ENCODE peak calls at places on chromosomes 12 and 14, in four cellular contexts. One of them, this sample, is unnamed.

GRCh38 chr14:36503771-36504741 is 16.0 kb downstream of the NKX2-1 start:
- DNase-seq in fibroblast of pulmonary artery: no peak
- DNase-seq in mesothelial cell of epicardium: no peak
- DNase-seq in left lung: no peak
- DNase-seq in this sample: no peak

GRCh38 chr14:63922696-63923421 is 70.1 kb downstream of the SYNE2 start:
- DNase-seq in fibroblast of pulmonary artery: peak; percentile 95
- DNase-seq in mesothelial cell of epicardium: no peak
- DNase-seq in left lung: peak; percentile 52
- DNase-seq in this sample: no peak

GRCh38 chr14:103633391-103633790 is 4.4 kb downstream of the KLC1 start:
- DNase-seq in fibroblast of pulmonary artery: no peak
- DNase-seq in mesothelial cell of epicardium: no peak
- DNase-seq in left lung: no peak
- DNase-seq in this sample: no peak

GRCh38 chr12:107468182-107468581 is 217.4 kb upstream of the PWP1 start:
- DNase-seq in fibroblast of pulmonary artery: no peak
- DNase-seq in mesothelial cell of epicardium: no peak
- DNase-seq in left lung: no peak
- DNase-seq in this sample: no peak

GRCh38 chr12:114018669-114019068 is 52.5 kb upstream of the RBM19 start:
- DNase-seq in fibroblast of pulmonary artery: peak; percentile 10
- DNase-seq in mesothelial cell of epicardium: no peak
- DNase-seq in left lung: no peak
- DNase-seq in this sample: no peak

GRCh38 chr12:70365398-70365647 is 767 bp upstream of the KCNMB4 start:
- DNase-seq in fibroblast of pulmonary artery: no peak
- DNase-seq in mesothelial cell of epicardium: no peak
- DNase-seq in left lung: no peak
- DNase-seq in this sample: no peak

GRCh38 chr14:77071938-77072388 is 26.1 kb upstream of the CIPC start:
- DNase-seq in fibroblast of pulmonary artery: no peak
- DNase-seq in mesothelial cell of epicardium: no peak
- DNase-seq in left lung: no peak
- DNase-seq in this sample: no peak

GRCh38 chr12:111881712-111882111 is 39.7 kb downstream of the MAPKAPK5 start:
- DNase-seq in fibroblast of pulmonary artery: no peak
- DNase-seq in mesothelial cell of epicardium: no peak
- DNase-seq in left lung: no peak
- DNase-seq in this sample: no peak

GRCh38 chr14:75906680-75907280 is 75.0 kb downstream of the TGFB3 start:
- DNase-seq in fibroblast of pulmonary artery: peak; percentile 79
- DNase-seq in mesothelial cell of epicardium: peak; percentile 56
- DNase-seq in left lung: peak; percentile 58
- DNase-seq in this sample: peak; percentile 32

GRCh38 chr12:76883826-76884225 is 5.0 kb upstream of the CSRP2 start:
- DNase-seq in fibroblast of pulmonary artery: peak; percentile 92
- DNase-seq in mesothelial cell of epicardium: no peak
- DNase-seq in left lung: peak; percentile 36
- DNase-seq in this sample: no peak

GRCh38 chr14:104553166-104554087 is 26.1 kb upstream of the C14orf180 start:
- DNase-seq in fibroblast of pulmonary artery: no peak
- DNase-seq in mesothelial cell of epicardium: peak; percentile 12
- DNase-seq in left lung: peak; percentile 21
- DNase-seq in this sample: no peak

GRCh38 chr14:89660183-89660582 is 243.2 kb upstream of the FOXN3 start:
- DNase-seq in fibroblast of pulmonary artery: peak; percentile 80
- DNase-seq in mesothelial cell of epicardium: no peak
- DNase-seq in left lung: no peak
- DNase-seq in this sample: no peak

GRCh38 chr12:89730060-89730459 is 21.4 kb upstream of the ATP2B1 start:
- DNase-seq in fibroblast of pulmonary artery: no peak
- DNase-seq in mesothelial cell of epicardium: no peak
- DNase-seq in left lung: no peak
- DNase-seq in this sample: no peak

GRCh38 chr14:68694516-68695235 is 98.2 kb downstream of the ZFP36L1 start:
- DNase-seq in fibroblast of pulmonary artery: peak; percentile 85
- DNase-seq in mesothelial cell of epicardium: no peak
- DNase-seq in left lung: peak; percentile 61
- DNase-seq in this sample: no peak

GRCh38 chr14:54503476-54503875 is 6.2 kb upstream of the CGRRF1 start:
- DNase-seq in fibroblast of pulmonary artery: peak; percentile 69
- DNase-seq in mesothelial cell of epicardium: no peak
- DNase-seq in left lung: no peak
- DNase-seq in this sample: no peak

GRCh38 chr12:120445911-120446909 is at the start of the genes GATC and TRIAP1:
- DNase-seq in fibroblast of pulmonary artery: peak; percentile 75
- DNase-seq in mesothelial cell of epicardium: peak; percentile 74
- DNase-seq in left lung: peak; percentile 86
- DNase-seq in this sample: peak; percentile 91

GRCh38 chr12:51813931-51814310 is 34.6 kb downstream of the FIGNL2 start:
- DNase-seq in fibroblast of pulmonary artery: no peak
- DNase-seq in mesothelial cell of epicardium: no peak
- DNase-seq in left lung: no peak
- DNase-seq in this sample: no peak

DNA sequence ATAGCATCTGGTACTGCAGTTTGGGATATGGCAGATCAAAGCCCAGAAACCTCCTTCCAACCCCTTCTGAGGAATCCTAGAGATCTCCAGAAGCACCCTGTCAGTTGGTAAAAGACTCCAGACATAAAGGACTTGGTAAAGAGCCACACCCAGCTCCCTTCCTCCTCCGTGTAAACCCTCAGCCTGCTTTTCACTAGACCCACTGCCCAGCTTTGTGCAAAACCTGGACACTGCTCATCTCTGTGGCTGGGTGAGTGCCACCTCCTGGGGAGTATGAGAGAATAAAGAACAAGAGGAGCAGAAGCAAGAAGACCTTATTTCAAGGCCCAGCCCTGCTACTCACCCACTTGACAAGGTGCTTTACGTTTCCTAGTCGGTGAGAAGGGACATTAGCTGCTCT is 33.0 kb downstream of the ANO2 start:
- DNase-seq in fibroblast of pulmonary artery: no peak
- DNase-seq in mesothelial cell of epicardium: no peak
- DNase-seq in left lung: no peak
- DNase-seq in this sample: no peak
- TF ChIP-seq CTCF in fibroblast of pulmonary artery: no peak
- TF ChIP-seq CTCF in mesothelial cell of epicardium: no peak
- TF ChIP-seq CTCF in left lung: no peak
- TF ChIP-seq CTCF in this sample: no peak

GRCh38 chr12:29662737-29663323 is 120.9 kb downstream of the TMTC1 start:
- DNase-seq in fibroblast of pulmonary artery: no peak
- DNase-seq in mesothelial cell of epicardium: no peak
- DNase-seq in left lung: no peak
- DNase-seq in this sample: no peak
- TF ChIP-seq CTCF in fibroblast of pulmonary artery: no peak
- TF ChIP-seq CTCF in mesothelial cell of epicardium: no peak
- TF ChIP-seq CTCF in left lung: no peak
- TF ChIP-seq CTCF in this sample: no peak

DNA sequence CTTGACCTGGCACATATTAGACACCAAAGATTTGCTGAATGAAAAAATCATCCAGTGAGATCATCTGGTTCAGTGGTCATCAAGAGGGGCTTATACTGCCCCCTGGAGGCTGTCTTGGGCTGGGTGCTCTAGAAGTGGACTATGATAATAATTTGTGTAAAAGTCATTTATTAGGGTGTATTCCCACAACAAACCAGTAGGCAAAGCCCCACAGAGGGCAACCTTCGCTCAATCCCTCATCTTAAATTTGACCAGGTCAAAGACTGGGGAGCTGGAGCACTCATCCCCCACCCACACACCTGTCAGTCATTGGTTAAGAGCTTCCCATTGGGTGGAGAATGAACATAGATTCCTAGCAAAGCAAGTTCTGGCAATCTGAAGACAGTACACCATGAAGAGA is 20.0 kb upstream of the FICD start:
- DNase-seq in fibroblast of pulmonary artery: peak; percentile 36
- DNase-seq in mesothelial cell of epicardium: no peak
- DNase-seq in left lung: no peak
- DNase-seq in this sample: peak; percentile 41
- TF ChIP-seq CTCF in fibroblast of pulmonary artery: peak; percentile 57
- TF ChIP-seq CTCF in mesothelial cell of epicardium: peak; percentile 48
- TF ChIP-seq CTCF in left lung: peak; percentile 31
- TF ChIP-seq CTCF in this sample: peak; percentile 74

GRCh38 chr12:124556896-124557501 is 10.4 kb downstream of the NCOR2 start:
- DNase-seq in fibroblast of pulmonary artery: no peak
- DNase-seq in mesothelial cell of epicardium: no peak
- DNase-seq in left lung: peak; percentile 31
- DNase-seq in this sample: no peak
- TF ChIP-seq CTCF in fibroblast of pulmonary artery: no peak
- TF ChIP-seq CTCF in mesothelial cell of epicardium: no peak
- TF ChIP-seq CTCF in left lung: no peak
- TF ChIP-seq CTCF in this sample: no peak

DNA sequence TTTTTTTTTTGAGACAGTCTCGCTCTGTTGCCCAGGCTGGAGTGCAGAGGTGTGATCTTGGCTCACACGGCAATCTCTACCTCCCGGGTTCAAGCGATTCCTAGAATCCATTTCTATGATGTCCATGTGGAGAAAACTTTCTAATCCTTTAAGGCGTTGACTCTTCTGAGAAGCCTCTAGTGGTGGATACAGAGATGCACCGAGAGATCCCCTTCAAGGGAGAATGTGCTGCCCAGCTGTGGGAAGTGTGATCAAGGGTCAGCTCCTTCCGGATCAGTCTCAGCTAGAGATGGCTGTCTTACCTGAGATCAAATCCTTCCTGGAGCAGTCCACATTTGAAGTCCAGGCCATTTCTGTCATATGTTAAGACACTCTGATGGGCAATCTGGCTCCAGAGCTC is 92.7 kb upstream of the HECTD1 start:
- DNase-seq in fibroblast of pulmonary artery: no peak
- DNase-seq in mesothelial cell of epicardium: no peak
- DNase-seq in left lung: no peak
- DNase-seq in this sample: no peak
- TF ChIP-seq CTCF in fibroblast of pulmonary artery: peak; percentile 13
- TF ChIP-seq CTCF in mesothelial cell of epicardium: no peak
- TF ChIP-seq CTCF in left lung: no peak
- TF ChIP-seq CTCF in this sample: no peak

GRCh38 chr12:123805119-123805518 is 43.0 kb downstream of the DNAH10 start:
- DNase-seq in fibroblast of pulmonary artery: no peak
- DNase-seq in mesothelial cell of epicardium: no peak
- DNase-seq in left lung: no peak
- DNase-seq in this sample: no peak

GRCh38 chr12:123807002-123807401 is 44.9 kb downstream of the DNAH10 start:
- DNase-seq in fibroblast of pulmonary artery: no peak
- DNase-seq in mesothelial cell of epicardium: no peak
- DNase-seq in left lung: no peak
- DNase-seq in this sample: no peak

GRCh38 chr12:123798518-123798917 is 36.4 kb downstream of the DNAH10 start:
- DNase-seq in fibroblast of pulmonary artery: no peak
- DNase-seq in mesothelial cell of epicardium: no peak
- DNase-seq in left lung: no peak
- DNase-seq in this sample: no peak

GRCh38 chr12:123799227-123799626 is 37.1 kb downstream of the DNAH10 start:
- DNase-seq in fibroblast of pulmonary artery: no peak
- DNase-seq in mesothelial cell of epicardium: no peak
- DNase-seq in left lung: no peak
- DNase-seq in this sample: no peak

GRCh38 chr12:123801573-123802178 is 39.6 kb downstream of the DNAH10 start:
- DNase-seq in fibroblast of pulmonary artery: peak; percentile 42
- DNase-seq in mesothelial cell of epicardium: no peak
- DNase-seq in left lung: no peak
- DNase-seq in this sample: no peak
- TF ChIP-seq CTCF in fibroblast of pulmonary artery: peak; percentile 44
- TF ChIP-seq CTCF in mesothelial cell of epicardium: peak; percentile 50
- TF ChIP-seq CTCF in left lung: peak; percentile 26
- TF ChIP-seq CTCF in this sample: no peak

GRCh38 chr12:68686595-68687521 is at the start of gene NUP107:
- DNase-seq in fibroblast of pulmonary artery: peak; percentile 100
- DNase-seq in mesothelial cell of epicardium: peak; percentile 99
- DNase-seq in left lung: peak; percentile 98
- DNase-seq in this sample: peak; percentile 95
- TF ChIP-seq CTCF in fibroblast of pulmonary artery: peak; percentile 17
- TF ChIP-seq CTCF in mesothelial cell of epicardium: no peak
- TF ChIP-seq CTCF in left lung: no peak
- TF ChIP-seq CTCF in this sample: no peak

DNA sequence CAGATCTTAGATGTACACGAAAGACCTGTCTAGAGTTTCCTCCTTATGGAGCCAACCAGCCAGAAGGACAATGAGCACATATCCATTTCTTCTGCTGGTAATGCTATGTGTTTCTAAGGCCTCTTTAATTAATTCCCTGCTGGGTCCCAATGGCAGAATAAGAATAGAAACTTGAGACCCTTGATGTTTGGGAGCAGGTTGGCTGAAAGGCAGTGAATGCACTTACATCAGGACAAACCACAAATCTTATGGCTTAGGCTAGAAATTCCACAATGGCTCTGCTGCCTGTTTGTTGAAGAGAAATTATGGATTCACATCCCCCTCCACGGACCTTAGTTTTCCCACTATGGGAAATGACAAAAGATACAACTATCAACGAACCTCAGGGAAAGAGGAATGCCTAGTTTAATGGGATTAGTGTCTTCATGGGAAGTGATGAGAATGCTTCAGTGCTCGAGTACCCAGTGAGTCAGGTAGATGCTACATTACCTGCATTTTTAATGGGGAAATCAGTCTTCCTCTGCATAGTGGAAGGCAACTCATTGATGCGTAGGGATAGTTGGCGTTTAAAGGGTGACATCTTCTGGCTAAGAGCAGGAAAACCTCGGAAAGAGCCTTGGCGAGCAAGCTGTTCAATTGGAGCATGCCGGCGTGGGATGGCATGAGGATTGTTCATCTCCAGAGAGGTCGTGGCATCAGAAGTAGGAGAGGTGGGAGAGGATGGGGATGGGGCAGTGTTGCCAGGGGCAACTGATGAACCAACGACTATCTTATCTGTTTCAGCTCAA is 46.5 kb downstream of the PAPLN start:
- DNase-seq in fibroblast of pulmonary artery: peak; percentile 57
- DNase-seq in mesothelial cell of epicardium: no peak
- DNase-seq in left lung: no peak
- DNase-seq in this sample: no peak
- TF ChIP-seq CTCF in fibroblast of pulmonary artery: peak; percentile 35
- TF ChIP-seq CTCF in mesothelial cell of epicardium: no peak
- TF ChIP-seq CTCF in left lung: no peak
- TF ChIP-seq CTCF in this sample: no peak

GRCh38 chr14:32366256-32366655 is 37.2 kb downstream of the AKAP6 start:
- DNase-seq in fibroblast of pulmonary artery: peak; percentile 71
- DNase-seq in mesothelial cell of epicardium: no peak
- DNase-seq in left lung: no peak
- DNase-seq in this sample: no peak
- TF ChIP-seq CTCF in fibroblast of pulmonary artery: peak; percentile 30
- TF ChIP-seq CTCF in mesothelial cell of epicardium: no peak
- TF ChIP-seq CTCF in left lung: no peak
- TF ChIP-seq CTCF in this sample: no peak